ENCODE peak calls at places on chromosomes 2 and 18, in four cellular contexts. C is trophoblast cell, B is upper lobe of right lung, Z is PC-9. X is an unnamed sample. For H3K36me3 and H3K4me1, the result is how much of the 10 kb centered on the place peaks cover.

GRCh38 chr2:37632310-37632709 is 39.1 kb downstream of the CDC42EP3 start:
- DNase-seq in C (no peak), B (no peak), Z (no peak), X (no peak)

GRCh38 chr2:88210132-88211004 is 40.2 kb downstream of the THNSL2 start:
- DNase-seq in C (no peak), B (no peak), Z (no peak), X (no peak)

GRCh38 chr2:172561270-172561669 is 5.4 kb downstream of the PDK1 start:
- DNase-seq in C (no peak), B (no peak), Z (no peak), X (no peak)

GRCh38 chr2:109253216-109253615 is 124.2 kb downstream of the SH3RF3 start:
- DNase-seq in C (no peak), B (peak), Z (no peak), X (peak)

GRCh38 chr2:11320698-11321492 is 23.5 kb downstream of the ROCK2 start:
- DNase-seq in C (no peak), B (no peak), Z (no peak), X (no peak)

GRCh38 chr18:21682276-21683051 is 22.1 kb downstream of the ABHD3 start:
- DNase-seq in C (peak), B (no peak), Z (no peak), X (peak)

GRCh38 chr18:25310045-25310444 is 41.9 kb downstream of the ZNF521 start:
- DNase-seq in C (no peak), B (no peak), Z (no peak), X (no peak)

GRCh38 chr2:113890253-113891235 is 655 bp downstream of the ACTR3 start:
- DNase-seq in C (peak), B (peak), Z (peak), X (peak)

GRCh38 chr2:74552914-74553811 is 579 bp downstream of the LOXL3 start:
- DNase-seq in C (no peak), B (no peak), Z (no peak), X (no peak)

GRCh38 chr18:47526147-47526546 is 274.7 kb upstream of the SKOR2 start:
- DNase-seq in C (no peak), B (no peak), Z (no peak), X (no peak)

GRCh38 chr2:199581504-199581903 is 123.8 kb upstream of the SATB2 start:
- DNase-seq in C (no peak), B (no peak), Z (no peak), X (no peak)

GRCh38 chr18:2589345-2590060 is 18.1 kb downstream of the NDC80 start:
- DNase-seq in C (no peak), B (no peak), Z (peak), X (no peak)

GRCh38 chr2:55420901-55421300 is 1.2 kb upstream of the CCDC88A start:
- DNase-seq in C (no peak), B (no peak), Z (no peak), X (no peak)

GRCh38 chr2:232689152-232689910 is 7.8 kb upstream of the GIGYF2 start:
- DNase-seq in C (no peak), B (peak), Z (peak), X (no peak)

GRCh38 chr2:186648130-186648529 is 45.7 kb upstream of the FAM171B start:
- DNase-seq in C (no peak), B (no peak), Z (no peak), X (no peak)

GRCh38 chr18:59268722-59269562 is 4.3 kb downstream of the RAX start:
- DNase-seq in C (no peak), B (peak), Z (no peak), X (no peak)

GRCh38 chr18:21831413-21831831 is 90.8 kb downstream of the MIB1 start:
- DNase-seq in C (no peak), B (no peak), Z (no peak), X (no peak)

GRCh38 chr2:191155608-191156071 is 4.8 kb upstream of the STAT4 start:
- DNase-seq in C (no peak), B (no peak), Z (no peak), X (peak)

GRCh38 chr2:234309431-234309830 is 187.4 kb downstream of the ARL4C start:
- DNase-seq in C (no peak), B (no peak), Z (no peak), X (no peak)

GRCh38 chr18:74230922-74231714 is 60.6 kb downstream of the CYB5A start:
- DNase-seq in C (no peak), B (no peak), Z (peak), X (no peak)

GRCh38 chr2:101843471-101843870 is 146.0 kb downstream of the MAP4K4 start:
- DNase-seq in C (no peak), B (no peak), Z (no peak), X (peak)

GRCh38 chr2:101842471-101842870 is 145.0 kb downstream of the MAP4K4 start:
- DNase-seq in C (no peak), B (no peak), Z (no peak), X (no peak)

GRCh38 chr2:101843048-101843447 is 145.5 kb downstream of the MAP4K4 start:
- DNase-seq in C (no peak), B (no peak), Z (no peak), X (no peak)

GRCh38 chr2:101844055-101844635 is 146.6 kb downstream of the MAP4K4 start:
- DNase-seq in C (no peak), B (no peak), Z (peak), X (peak)

GRCh38 chr2:101841679-101842327 is 144.3 kb downstream of the MAP4K4 start:
- DNase-seq in C (no peak), B (no peak), Z (no peak), X (no peak)
- H3K36me3 ChIP-seq in C (under half), B (half or more), Z (half or more), X (half or more)

DNA sequence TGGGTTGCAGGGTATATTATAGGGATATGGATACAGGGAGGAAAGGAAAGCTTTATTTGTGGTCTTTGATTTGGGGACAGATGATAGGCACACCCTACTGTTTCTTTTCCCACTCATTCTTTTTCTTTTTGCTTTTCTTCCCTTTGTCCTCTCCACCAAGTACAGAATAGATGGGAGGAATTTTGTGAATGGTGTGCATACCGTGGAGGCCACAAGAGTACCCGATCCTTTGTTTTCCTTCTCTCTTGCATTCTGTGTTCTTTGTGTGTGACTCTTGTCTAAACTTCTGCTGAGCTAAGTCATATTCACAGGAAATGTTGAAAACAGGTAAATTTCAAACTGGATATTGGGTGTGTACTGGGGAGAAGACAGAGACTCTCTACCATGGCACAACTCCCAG is 321.4 kb upstream of the SLC8A1 start:
- DNase-seq in C (no peak), B (no peak), Z (no peak), X (no peak)
- H3K4me1 ChIP-seq in C (under half), B (under half), Z (under half), X (under half)

GRCh38 chr2:45582522-45582921 is 28.5 kb downstream of the SRBD1 start:
- DNase-seq in C (no peak), B (no peak), Z (no peak), X (no peak)

GRCh38 chr2:45575881-45576280 is 35.2 kb downstream of the SRBD1 start:
- DNase-seq in C (no peak), B (no peak), Z (no peak), X (no peak)

GRCh38 chr2:45577426-45577825 is 33.6 kb downstream of the SRBD1 start:
- DNase-seq in C (no peak), B (no peak), Z (no peak), X (no peak)

GRCh38 chr2:45572979-45573378 is 38.1 kb downstream of the SRBD1 start:
- DNase-seq in C (no peak), B (no peak), Z (no peak), X (no peak)

GRCh38 chr2:45578056-45578843 is 32.8 kb downstream of the SRBD1 start:
- DNase-seq in C (peak), B (no peak), Z (no peak), X (no peak)
- H3K27ac ChIP-seq in C (no peak), B (no peak), Z (no peak), X (no peak)

DNA sequence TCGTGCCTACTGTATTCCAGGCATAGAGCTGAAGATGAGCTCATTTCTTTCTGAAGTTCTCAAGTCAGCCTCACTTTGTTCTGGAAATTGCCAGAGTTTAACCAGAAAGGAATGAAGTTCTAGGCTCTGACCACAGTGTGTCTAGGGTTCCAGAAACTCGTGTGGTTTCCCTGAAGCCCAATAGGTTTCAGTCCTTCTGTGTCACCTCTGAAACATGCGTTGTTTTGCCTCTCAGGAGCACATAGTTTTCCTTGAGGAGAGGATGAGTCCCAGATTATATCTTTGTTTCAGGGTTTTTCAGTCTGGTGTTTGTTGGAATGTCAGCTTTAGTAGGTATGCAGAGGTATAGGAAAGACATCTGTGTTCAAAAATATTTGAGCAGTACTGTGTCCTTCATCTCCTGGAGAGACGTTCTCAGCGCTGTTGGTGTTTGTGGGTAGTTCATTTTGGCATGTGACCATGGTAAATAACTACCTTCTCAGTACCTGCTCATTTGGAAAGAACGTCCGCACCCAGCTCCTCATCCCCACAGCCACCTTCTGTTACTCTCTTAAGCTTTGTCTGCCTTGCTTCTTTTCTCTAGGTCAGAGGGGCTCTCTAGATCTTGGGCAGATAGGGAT is 56.6 kb downstream of the RALBP1 start:
- DNase-seq in C (peak), B (no peak), Z (no peak), X (no peak)
- H3K36me3 ChIP-seq in C (under half), B (half or more), Z (under half), X (half or more)